ENCODE peak calls at places on chromosome 20, in seven cellular contexts. One of them, this sample, is unnamed.

GRCh38 chr20:63182946-63183415 is 33.0 kb downstream of the YTHDF1 start:
- DNase-seq in progenitor cell of endocrine pancreas: no peak
- DNase-seq in hepatocyte: no peak
- DNase-seq in amniotic stem cell: no peak
- DNase-seq in stromal cell of bone marrow: no peak
- DNase-seq in EH: no peak
- DNase-seq in Calu3: no peak
- DNase-seq in this sample: no peak

GRCh38 chr20:5205348-5206210 is 78.8 kb downstream of the CDS2 start:
- DNase-seq in amniotic stem cell: peak; percentile 40
- DNase-seq in stromal cell of bone marrow: peak; percentile 53
- DNase-seq in hepatocyte: peak; percentile 88
- DNase-seq in EH: peak; percentile 82
- DNase-seq in progenitor cell of endocrine pancreas: peak; percentile 60
- DNase-seq in Calu3: peak; percentile 73
- DNase-seq in this sample: peak; percentile 86

GRCh38 chr20:20744170-20744725 is 31.8 kb upstream of the RALGAPA2 start:
- DNase-seq in Calu3: no peak
- DNase-seq in amniotic stem cell: no peak
- DNase-seq in progenitor cell of endocrine pancreas: no peak
- DNase-seq in hepatocyte: no peak
- DNase-seq in stromal cell of bone marrow: no peak
- DNase-seq in EH: no peak
- DNase-seq in this sample: peak; percentile 31

GRCh38 chr20:13341737-13342393 is 120.8 kb downstream of the ISM1 start:
- DNase-seq in EH: no peak
- DNase-seq in hepatocyte: no peak
- DNase-seq in progenitor cell of endocrine pancreas: no peak
- DNase-seq in amniotic stem cell: no peak
- DNase-seq in stromal cell of bone marrow: no peak
- DNase-seq in Calu3: no peak
- DNase-seq in this sample: no peak

GRCh38 chr20:38127011-38127621 is 38.0 kb downstream of the TGM2 start:
- DNase-seq in stromal cell of bone marrow: peak; percentile 40
- DNase-seq in hepatocyte: peak; percentile 54
- DNase-seq in EH: peak; percentile 91
- DNase-seq in Calu3: peak; percentile 64
- DNase-seq in amniotic stem cell: peak; percentile 51
- DNase-seq in progenitor cell of endocrine pancreas: no peak
- DNase-seq in this sample: peak; percentile 97

GRCh38 chr20:13271977-13272975 is 51.2 kb downstream of the ISM1 start:
- DNase-seq in amniotic stem cell: no peak
- DNase-seq in EH: no peak
- DNase-seq in hepatocyte: no peak
- DNase-seq in progenitor cell of endocrine pancreas: no peak
- DNase-seq in stromal cell of bone marrow: no peak
- DNase-seq in Calu3: no peak
- DNase-seq in this sample: no peak

GRCh38 chr20:43849496-43850197 is 65.0 kb upstream of the TOX2 start:
- DNase-seq in stromal cell of bone marrow: no peak
- DNase-seq in hepatocyte: peak; percentile 56
- DNase-seq in Calu3: no peak
- DNase-seq in EH: peak; percentile 75
- DNase-seq in amniotic stem cell: no peak
- DNase-seq in progenitor cell of endocrine pancreas: no peak
- DNase-seq in this sample: no peak

GRCh38 chr20:24957326-24957996 is 8.4 kb downstream of the CST7 start:
- DNase-seq in EH: no peak
- DNase-seq in Calu3: no peak
- DNase-seq in hepatocyte: no peak
- DNase-seq in stromal cell of bone marrow: no peak
- DNase-seq in amniotic stem cell: no peak
- DNase-seq in progenitor cell of endocrine pancreas: no peak
- DNase-seq in this sample: no peak

GRCh38 chr20:57627972-57628650 is 7.9 kb upstream of the ZBP1 start:
- DNase-seq in EH: peak; percentile 57
- DNase-seq in Calu3: no peak
- DNase-seq in hepatocyte: peak; percentile 38
- DNase-seq in stromal cell of bone marrow: peak; percentile 16
- DNase-seq in amniotic stem cell: no peak
- DNase-seq in progenitor cell of endocrine pancreas: no peak
- DNase-seq in this sample: no peak

GRCh38 chr20:36010745-36011326 is 42.4 kb downstream of the CNBD2 start:
- DNase-seq in amniotic stem cell: no peak
- DNase-seq in stromal cell of bone marrow: no peak
- DNase-seq in hepatocyte: no peak
- DNase-seq in EH: no peak
- DNase-seq in Calu3: no peak
- DNase-seq in progenitor cell of endocrine pancreas: no peak
- DNase-seq in this sample: no peak

This sample was measured in DMS53.